ENCODE peak calls at places on chromosomes 12 and 14, in eight cellular contexts. One of them, this sample, is unnamed.

GRCh38 chr12:126944684-126945083 is 1322.3 kb upstream of the TMEM132C start:
- DNase-seq in RWPE1: no peak
- DNase-seq in lower lobe of right lung: no peak
- DNase-seq in progenitor cell of endocrine pancreas: no peak
- DNase-seq in cardiac fibroblast: no peak
- DNase-seq in WERI-Rb-1: no peak
- DNase-seq in neural crest cell: no peak
- DNase-seq in foreskin fibroblast: no peak
- DNase-seq in this sample: no peak

GRCh38 chr14:105503296-105503640 is 12.2 kb downstream of the TEDC1 start:
- DNase-seq in cardiac fibroblast: no peak
- DNase-seq in neural crest cell: no peak
- DNase-seq in lower lobe of right lung: no peak
- DNase-seq in RWPE1: no peak
- DNase-seq in WERI-Rb-1: no peak
- DNase-seq in foreskin fibroblast: no peak
- DNase-seq in progenitor cell of endocrine pancreas: no peak
- DNase-seq in this sample: no peak

GRCh38 chr12:68611094-68611818 is 557 bp downstream of the RAP1B start:
- DNase-seq in cardiac fibroblast: peak
- DNase-seq in progenitor cell of endocrine pancreas: peak
- DNase-seq in RWPE1: peak
- DNase-seq in WERI-Rb-1: peak
- DNase-seq in neural crest cell: peak
- DNase-seq in lower lobe of right lung: peak
- DNase-seq in foreskin fibroblast: peak
- DNase-seq in this sample: peak

GRCh38 chr14:77086017-77086727 is 11.9 kb upstream of the CIPC start:
- DNase-seq in WERI-Rb-1: no peak
- DNase-seq in lower lobe of right lung: no peak
- DNase-seq in RWPE1: peak
- DNase-seq in neural crest cell: no peak
- DNase-seq in progenitor cell of endocrine pancreas: no peak
- DNase-seq in foreskin fibroblast: no peak
- DNase-seq in cardiac fibroblast: peak
- DNase-seq in this sample: no peak

GRCh38 chr14:106378191-106378590 is 851.8 kb downstream of the TMEM121 start:
- DNase-seq in WERI-Rb-1: no peak
- DNase-seq in cardiac fibroblast: no peak
- DNase-seq in neural crest cell: no peak
- DNase-seq in progenitor cell of endocrine pancreas: no peak
- DNase-seq in foreskin fibroblast: no peak
- DNase-seq in lower lobe of right lung: no peak
- DNase-seq in RWPE1: no peak
- DNase-seq in this sample: no peak

GRCh38 chr14:36556811-36557433 is 25.5 kb downstream of the NKX2-8 start:
- DNase-seq in WERI-Rb-1: no peak
- DNase-seq in foreskin fibroblast: peak
- DNase-seq in RWPE1: peak
- DNase-seq in lower lobe of right lung: no peak
- DNase-seq in neural crest cell: peak
- DNase-seq in cardiac fibroblast: peak
- DNase-seq in progenitor cell of endocrine pancreas: no peak
- DNase-seq in this sample: peak

GRCh38 chr14:95268350-95268749 is 51.4 kb downstream of the CLMN start:
- DNase-seq in cardiac fibroblast: no peak
- DNase-seq in RWPE1: no peak
- DNase-seq in neural crest cell: no peak
- DNase-seq in WERI-Rb-1: no peak
- DNase-seq in lower lobe of right lung: no peak
- DNase-seq in progenitor cell of endocrine pancreas: no peak
- DNase-seq in foreskin fibroblast: no peak
- DNase-seq in this sample: no peak

GRCh38 chr12:103632554-103633216 is 45.6 kb downstream of the STAB2 start:
- DNase-seq in foreskin fibroblast: peak
- DNase-seq in RWPE1: peak
- DNase-seq in progenitor cell of endocrine pancreas: peak
- DNase-seq in WERI-Rb-1: peak
- DNase-seq in lower lobe of right lung: peak
- DNase-seq in cardiac fibroblast: peak
- DNase-seq in neural crest cell: peak
- DNase-seq in this sample: peak

GRCh38 chr14:24108336-24108874 is 6.2 kb upstream of the DCAF11 start:
- DNase-seq in progenitor cell of endocrine pancreas: no peak
- DNase-seq in lower lobe of right lung: no peak
- DNase-seq in neural crest cell: no peak
- DNase-seq in cardiac fibroblast: no peak
- DNase-seq in RWPE1: no peak
- DNase-seq in foreskin fibroblast: no peak
- DNase-seq in WERI-Rb-1: no peak
- DNase-seq in this sample: no peak

GRCh38 chr12:45423931-45424330 is 208.0 kb downstream of the ANO6 start:
- DNase-seq in RWPE1: no peak
- DNase-seq in progenitor cell of endocrine pancreas: no peak
- DNase-seq in WERI-Rb-1: no peak
- DNase-seq in cardiac fibroblast: no peak
- DNase-seq in foreskin fibroblast: no peak
- DNase-seq in lower lobe of right lung: no peak
- DNase-seq in neural crest cell: no peak
- DNase-seq in this sample: no peak

GRCh38 chr14:68487805-68488590 is 304.9 kb downstream of the ZFP36L1 start:
- DNase-seq in progenitor cell of endocrine pancreas: no peak
- DNase-seq in neural crest cell: no peak
- DNase-seq in cardiac fibroblast: no peak
- DNase-seq in lower lobe of right lung: no peak
- DNase-seq in WERI-Rb-1: no peak
- DNase-seq in foreskin fibroblast: peak
- DNase-seq in RWPE1: peak
- DNase-seq in this sample: no peak

GRCh38 chr14:64502476-64503183 is 1.0 kb downstream of the ZBTB25 start:
- DNase-seq in foreskin fibroblast: no peak
- DNase-seq in RWPE1: no peak
- DNase-seq in WERI-Rb-1: peak
- DNase-seq in neural crest cell: no peak
- DNase-seq in progenitor cell of endocrine pancreas: no peak
- DNase-seq in cardiac fibroblast: peak
- DNase-seq in lower lobe of right lung: no peak
- DNase-seq in this sample: no peak

GRCh38 chr14:80468331-80469122 is 257.2 kb upstream of the DIO2 start:
- DNase-seq in cardiac fibroblast: no peak
- DNase-seq in neural crest cell: no peak
- DNase-seq in lower lobe of right lung: no peak
- DNase-seq in RWPE1: no peak
- DNase-seq in foreskin fibroblast: no peak
- DNase-seq in progenitor cell of endocrine pancreas: no peak
- DNase-seq in WERI-Rb-1: no peak
- DNase-seq in this sample: no peak

GRCh38 chr12:55925870-55926737 is 1.6 kb downstream of the PYM1 start:
- DNase-seq in RWPE1: no peak
- DNase-seq in progenitor cell of endocrine pancreas: no peak
- DNase-seq in cardiac fibroblast: no peak
- DNase-seq in WERI-Rb-1: no peak
- DNase-seq in foreskin fibroblast: peak
- DNase-seq in neural crest cell: no peak
- DNase-seq in lower lobe of right lung: no peak
- DNase-seq in this sample: no peak

GRCh38 chr14:51302319-51303030 is 62.4 kb downstream of the TMX1 start:
- DNase-seq in WERI-Rb-1: no peak
- DNase-seq in cardiac fibroblast: peak
- DNase-seq in progenitor cell of endocrine pancreas: no peak
- DNase-seq in lower lobe of right lung: no peak
- DNase-seq in neural crest cell: no peak
- DNase-seq in foreskin fibroblast: peak
- DNase-seq in RWPE1: no peak
- DNase-seq in this sample: no peak

GRCh38 chr12:49954863-49955830 is 4.6 kb downstream of the AQP2 start:
- DNase-seq in RWPE1: no peak
- DNase-seq in cardiac fibroblast: no peak
- DNase-seq in neural crest cell: no peak
- DNase-seq in foreskin fibroblast: no peak
- DNase-seq in progenitor cell of endocrine pancreas: no peak
- DNase-seq in lower lobe of right lung: no peak
- DNase-seq in WERI-Rb-1: no peak
- DNase-seq in this sample: no peak

GRCh38 chr12:54294152-54294913 is 6.5 kb downstream of the NFE2 start:
- DNase-seq in neural crest cell: peak
- DNase-seq in foreskin fibroblast: peak
- DNase-seq in progenitor cell of endocrine pancreas: peak
- DNase-seq in WERI-Rb-1: peak
- DNase-seq in lower lobe of right lung: peak
- DNase-seq in cardiac fibroblast: peak
- DNase-seq in RWPE1: peak
- DNase-seq in this sample: peak
- TF ChIP-seq CTCF in neural crest cell: peak
- TF ChIP-seq CTCF in foreskin fibroblast: peak
- TF ChIP-seq CTCF in progenitor cell of endocrine pancreas: peak
- TF ChIP-seq CTCF in WERI-Rb-1: peak
- TF ChIP-seq CTCF in lower lobe of right lung: peak
- TF ChIP-seq CTCF in cardiac fibroblast: peak
- TF ChIP-seq CTCF in RWPE1: peak
- TF ChIP-seq CTCF in this sample: peak

GRCh38 chr12:120647375-120647755 is 6.9 kb downstream of the CABP1 start:
- DNase-seq in progenitor cell of endocrine pancreas: no peak
- DNase-seq in WERI-Rb-1: no peak
- DNase-seq in RWPE1: no peak
- DNase-seq in cardiac fibroblast: no peak
- DNase-seq in foreskin fibroblast: no peak
- DNase-seq in lower lobe of right lung: peak
- DNase-seq in neural crest cell: no peak
- DNase-seq in this sample: no peak

GRCh38 chr12:120651821-120652220 is 11.4 kb downstream of the CABP1 start:
- DNase-seq in neural crest cell: no peak
- DNase-seq in RWPE1: no peak
- DNase-seq in WERI-Rb-1: no peak
- DNase-seq in progenitor cell of endocrine pancreas: no peak
- DNase-seq in cardiac fibroblast: peak
- DNase-seq in foreskin fibroblast: peak
- DNase-seq in lower lobe of right lung: peak
- DNase-seq in this sample: no peak

GRCh38 chr12:120650249-120650690 is 9.8 kb downstream of the CABP1 start:
- DNase-seq in RWPE1: no peak
- DNase-seq in progenitor cell of endocrine pancreas: no peak
- DNase-seq in cardiac fibroblast: no peak
- DNase-seq in WERI-Rb-1: no peak
- DNase-seq in lower lobe of right lung: peak
- DNase-seq in neural crest cell: no peak
- DNase-seq in foreskin fibroblast: no peak
- DNase-seq in this sample: no peak

GRCh38 chr12:120652671-120653435 is 12.4 kb downstream of the CABP1 start:
- DNase-seq in cardiac fibroblast: no peak
- DNase-seq in WERI-Rb-1: no peak
- DNase-seq in foreskin fibroblast: no peak
- DNase-seq in progenitor cell of endocrine pancreas: no peak
- DNase-seq in RWPE1: no peak
- DNase-seq in lower lobe of right lung: peak
- DNase-seq in neural crest cell: no peak
- DNase-seq in this sample: no peak

GRCh38 chr12:120649442-120650248 is 9.2 kb downstream of the CABP1 start:
- DNase-seq in WERI-Rb-1: peak
- DNase-seq in RWPE1: no peak
- DNase-seq in neural crest cell: no peak
- DNase-seq in progenitor cell of endocrine pancreas: no peak
- DNase-seq in foreskin fibroblast: peak
- DNase-seq in cardiac fibroblast: no peak
- DNase-seq in lower lobe of right lung: peak
- DNase-seq in this sample: no peak
- TF ChIP-seq CTCF in WERI-Rb-1: no peak
- TF ChIP-seq CTCF in RWPE1: peak
- TF ChIP-seq CTCF in neural crest cell: no peak
- TF ChIP-seq CTCF in progenitor cell of endocrine pancreas: peak
- TF ChIP-seq CTCF in foreskin fibroblast: no peak
- TF ChIP-seq CTCF in cardiac fibroblast: no peak
- TF ChIP-seq CTCF in lower lobe of right lung: peak
- TF ChIP-seq CTCF in this sample: peak

DNA sequence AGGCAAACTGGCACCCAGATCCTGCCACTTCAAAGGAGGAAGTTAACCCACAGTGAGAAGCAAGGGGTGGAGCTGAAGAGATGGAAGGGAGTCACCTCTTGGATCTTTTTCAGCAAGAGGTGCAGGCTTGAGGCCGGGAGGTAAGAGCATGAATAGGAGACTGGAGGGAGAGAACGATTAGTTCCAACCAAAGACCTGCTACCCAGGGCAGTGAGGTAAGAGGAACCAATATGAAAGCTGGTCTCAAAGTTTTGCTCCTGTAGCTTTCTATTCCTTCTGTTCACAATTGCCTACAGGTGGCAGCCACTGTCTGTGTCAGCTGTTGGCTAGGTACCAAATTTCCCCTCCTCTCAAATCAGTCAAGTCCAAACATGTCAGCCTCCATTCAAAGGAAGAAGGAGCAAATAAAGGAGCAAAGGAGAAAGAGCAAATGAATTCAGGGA is 14.9 kb upstream of the TAC3 start:
- DNase-seq in WERI-Rb-1: no peak
- DNase-seq in progenitor cell of endocrine pancreas: no peak
- DNase-seq in foreskin fibroblast: no peak
- DNase-seq in RWPE1: peak
- DNase-seq in lower lobe of right lung: no peak
- DNase-seq in neural crest cell: no peak
- DNase-seq in cardiac fibroblast: no peak
- DNase-seq in this sample: no peak
- TF ChIP-seq CTCF in WERI-Rb-1: peak
- TF ChIP-seq CTCF in progenitor cell of endocrine pancreas: no peak
- TF ChIP-seq CTCF in foreskin fibroblast: no peak
- TF ChIP-seq CTCF in RWPE1: no peak
- TF ChIP-seq CTCF in lower lobe of right lung: no peak
- TF ChIP-seq CTCF in neural crest cell: no peak
- TF ChIP-seq CTCF in cardiac fibroblast: no peak
- TF ChIP-seq CTCF in this sample: no peak

GRCh38 chr12:93537769-93538168 is 34.7 kb upstream of the SOCS2 start:
- DNase-seq in cardiac fibroblast: no peak
- DNase-seq in neural crest cell: no peak
- DNase-seq in lower lobe of right lung: no peak
- DNase-seq in progenitor cell of endocrine pancreas: no peak
- DNase-seq in WERI-Rb-1: no peak
- DNase-seq in RWPE1: no peak
- DNase-seq in foreskin fibroblast: no peak
- DNase-seq in this sample: no peak
- TF ChIP-seq CTCF in cardiac fibroblast: no peak
- TF ChIP-seq CTCF in neural crest cell: no peak
- TF ChIP-seq CTCF in lower lobe of right lung: no peak
- TF ChIP-seq CTCF in progenitor cell of endocrine pancreas: peak
- TF ChIP-seq CTCF in WERI-Rb-1: no peak
- TF ChIP-seq CTCF in RWPE1: no peak
- TF ChIP-seq CTCF in foreskin fibroblast: no peak
- TF ChIP-seq CTCF in this sample: no peak

This sample was measured in Calu3.